ENCODE peak calls at places on chromosomes 4 and X, in four cellular contexts. C is endothelial cell of umbilical vein, X is GM12878, S is K562. N is an unnamed sample.

GRCh38 chr4:39061450-39061849 is 582 bp upstream of the KLHL5 start:
- DNase-seq in X (no peak), C (no peak), S (no peak), N (no peak)

GRCh38 chr4:7103599-7104365 is 35.9 kb upstream of the GRPEL1 start:
- DNase-seq in C (peak), X (no peak), S (no peak), N (peak)

GRCh38 chr4:168502886-168503285 is 6.0 kb downstream of the PALLD start:
- DNase-seq in C (no peak), X (no peak), S (no peak), N (peak)

GRCh38 chrX:135194684-135195083 is 23.5 kb upstream of the CT55 start:
- DNase-seq in S (peak), C (no peak), X (no peak), N (no peak)

GRCh38 chr4:67746797-67747495 is 7.2 kb downstream of the GNRHR start:
- DNase-seq in S (peak), X (peak), C (peak), N (peak)

GRCh38 chr4:48360285-48360965 is 19.1 kb downstream of the SLAIN2 start:
- DNase-seq in X (no peak), S (no peak), C (no peak), N (peak)

GRCh38 chr4:111652206-111652605 is 493.0 kb upstream of the FAM241A start:
- DNase-seq in X (no peak), C (no peak), S (no peak), N (no peak)

GRCh38 chr4:101125045-101125713 is 222.1 kb downstream of the PPP3CA start:
- DNase-seq in S (no peak), C (no peak), X (no peak), N (no peak)

GRCh38 chr4:6746721-6747689 is 31.0 kb downstream of the BLOC1S4 start:
- DNase-seq in C (no peak), X (no peak), S (no peak), N (no peak)

GRCh38 chrX:1442016-1442665 is 10.6 kb downstream of the ASMTL start:
- DNase-seq in S (no peak), X (no peak), C (no peak), N (no peak)

GRCh38 chrX:21375795-21376069 is 1.5 kb downstream of the CNKSR2 start:
- DNase-seq in X (no peak), C (no peak), S (no peak), N (no peak)

GRCh38 chrX:152640039-152640818 is 2.5 kb downstream of the GABRQ start:
- DNase-seq in X (no peak), S (peak), C (no peak), N (peak)

GRCh38 chrX:39196192-39197102 is 395.2 kb downstream of the MID1IP1 start:
- DNase-seq in C (no peak), S (peak), X (peak), N (peak)

GRCh38 chr4:40998680-40999358 is 215.5 kb downstream of the APBB2 start:
- DNase-seq in X (no peak), S (no peak), C (peak), N (peak)

GRCh38 chr4:94603170-94603747 is 151.5 kb downstream of the PDLIM5 start:
- DNase-seq in C (peak), X (no peak), S (no peak), N (peak)

GRCh38 chrX:135421537-135421931 is 210 bp upstream of the SMIM10L2A start:
- DNase-seq in X (peak), C (peak), S (peak), N (peak)

GRCh38 chr4:87240341-87240740 is 19.9 kb upstream of the KLHL8 start:
- DNase-seq in X (no peak), S (no peak), C (peak), N (no peak)
- TF ChIP-seq FOS in X (no peak), S (no peak), C (no peak), N (no peak)

GRCh38 chrX:15855562-15856256 is 1.1 kb upstream of the AP1S2 start:
- DNase-seq in C (peak), S (no peak), X (no peak), N (no peak)

GRCh38 chrX:15854712-15855561 is at the start of gene AP1S2:
- DNase-seq in X (peak), C (peak), S (peak), N (peak)

GRCh38 chrX:15854080-15854655 is 445 bp downstream of the AP1S2 start:
- DNase-seq in X (no peak), C (no peak), S (peak), N (no peak)

GRCh38 chrX:15853586-15854079 is 980 bp downstream of the AP1S2 start:
- DNase-seq in C (peak), S (no peak), X (no peak), N (no peak)

GRCh38 chrX:15856580-15856979 is 2.0 kb upstream of the AP1S2 start:
- DNase-seq in X (no peak), S (no peak), C (no peak), N (no peak)
- TF ChIP-seq FOS in X (no peak), S (no peak), C (no peak), N (no peak)

GRCh38 chr4:113996599-113997177 is 17.2 kb upstream of the ARSJ start:
- DNase-seq in S (no peak), C (no peak), X (no peak), N (peak)
- TF ChIP-seq FOS in S (no peak), C (no peak), X (no peak), N (peak)

GRCh38 chr4:76306882-76307669 is 543 bp downstream of the STBD1 start:
- DNase-seq in S (no peak), X (no peak), C (peak), N (peak)
- TF ChIP-seq FOS in S (no peak), X (no peak), C (no peak), N (no peak)